ENCODE peak calls at places on chromosomes 5 and 9, in ten cellular contexts. E, J, D, B, U, O, R, S, A and H are unnamed samples. For H3K27me3, the result is how much of the 10 kb centered on the place peaks cover.

GRCh38 chr5:142886211-142886610 is 116.0 kb downstream of the ARHGAP26 start:
- DNase-seq in E (no peak), J (no peak), D (no peak), B (no peak), U (peak), O (no peak), R (no peak), S (no peak), A (no peak), H (peak)

GRCh38 chr5:178350361-178351220 is 118.0 kb upstream of the PHYKPL start:
- DNase-seq in E (no peak), J (peak), D (peak), B (no peak), U (no peak), O (no peak), R (no peak), S (no peak), A (peak), H (no peak)

GRCh38 chr9:35935755-35936509 is 22.0 kb downstream of the OR2S2 start:
- DNase-seq in E (no peak), J (no peak), D (no peak), B (no peak), U (peak), O (no peak), R (no peak), S (no peak), A (no peak), H (peak)

GRCh38 chr9:122381206-122381950 is 10.6 kb downstream of the PTGS1 start:
- DNase-seq in E (no peak), J (no peak), D (no peak), B (no peak), U (no peak), O (no peak), R (no peak), S (peak), A (no peak), H (no peak)

GRCh38 chr5:36239370-36240293 is 2.1 kb downstream of the NADK2 start:
- DNase-seq in E (no peak), J (no peak), D (no peak), B (no peak), U (peak), O (no peak), R (no peak), S (no peak), A (no peak), H (no peak)

GRCh38 chr9:36948051-36948450 is 86.0 kb downstream of the PAX5 start:
- DNase-seq in E (no peak), J (no peak), D (no peak), B (peak), U (no peak), O (no peak), R (no peak), S (peak), A (no peak), H (no peak)

GRCh38 chr9:2336055-2336454 is 285.5 kb upstream of the VLDLR start:
- DNase-seq in E (no peak), J (no peak), D (no peak), B (no peak), U (peak), O (no peak), R (no peak), S (no peak), A (no peak), H (peak)

GRCh38 chr5:157387683-157388093 is 72.3 kb upstream of the NIPAL4 start:
- DNase-seq in E (peak), J (no peak), D (no peak), B (no peak), U (peak), O (no peak), R (no peak), S (peak), A (peak), H (peak)

GRCh38 chr9:137166242-137167112 is 3.4 kb downstream of the LRRC26 start:
- DNase-seq in E (no peak), J (no peak), D (peak), B (no peak), U (no peak), O (no peak), R (no peak), S (no peak), A (no peak), H (no peak)

GRCh38 chr5:118611332-118611945 is 376.9 kb downstream of the DTWD2 start:
- DNase-seq in E (no peak), J (no peak), D (no peak), B (peak), U (peak), O (no peak), R (no peak), S (no peak), A (no peak), H (peak)

GRCh38 chr5:92907914-92908606 is 673.0 kb downstream of the NR2F1-AS1 start:
- DNase-seq in E (no peak), J (no peak), D (no peak), B (no peak), U (peak), O (no peak), R (no peak), S (no peak), A (no peak), H (peak)

GRCh38 chr9:129406278-129407225 is 214.3 kb downstream of the C9orf50 start:
- DNase-seq in E (no peak), J (peak), D (peak), B (no peak), U (no peak), O (peak), R (no peak), S (no peak), A (peak), H (no peak)

GRCh38 chr5:149268928-149269557 is 2.6 kb upstream of the AFAP1L1 start:
- DNase-seq in E (no peak), J (peak), D (no peak), B (no peak), U (peak), O (no peak), R (no peak), S (no peak), A (no peak), H (no peak)

GRCh38 chr9:97623946-97624345 is 9.2 kb downstream of the TSTD2 start:
- DNase-seq in E (no peak), J (no peak), D (no peak), B (no peak), U (no peak), O (no peak), R (no peak), S (no peak), A (no peak), H (no peak)

GRCh38 chr9:132356276-132356924 is 1.6 kb upstream of the SETX start:
- DNase-seq in E (peak), J (no peak), D (peak), B (peak), U (no peak), O (no peak), R (no peak), S (no peak), A (no peak), H (no peak)

GRCh38 chr9:72772641-72773040 is 180.2 kb downstream of the ALDH1A1 start:
- DNase-seq in E (no peak), J (no peak), D (no peak), B (no peak), U (peak), O (no peak), R (no peak), S (no peak), A (no peak), H (no peak)

GRCh38 chr9:109640232-109641078 is 139.5 kb upstream of the PALM2AKAP2 start:
- DNase-seq in E (peak), J (no peak), D (peak), B (peak), U (peak), O (peak), R (peak), S (peak), A (peak), H (peak)

GRCh38 chr5:14577079-14577725 is 4.4 kb upstream of the OTULINL start:
- DNase-seq in E (no peak), J (no peak), D (peak), B (peak), U (no peak), O (no peak), R (no peak), S (no peak), A (no peak), H (no peak)

GRCh38 chr5:31640573-31640972 is 1.6 kb downstream of the PDZD2 start:
- DNase-seq in E (no peak), J (no peak), D (no peak), B (no peak), U (no peak), O (no peak), R (no peak), S (no peak), A (no peak), H (no peak)

GRCh38 chr9:23081377-23081776 is 634.8 kb downstream of the DMRTA1 start:
- DNase-seq in E (no peak), J (no peak), D (no peak), B (no peak), U (no peak), O (no peak), R (no peak), S (no peak), A (no peak), H (no peak)

GRCh38 chr5:110413856-110414255 is 312.6 kb downstream of the TMEM232 start:
- DNase-seq in E (no peak), J (no peak), D (no peak), B (no peak), U (peak), O (no peak), R (no peak), S (no peak), A (no peak), H (peak)

GRCh38 chr9:107260437-107261081 is 22.5 kb upstream of the RAD23B start:
- DNase-seq in E (no peak), J (no peak), D (no peak), B (no peak), U (no peak), O (no peak), R (no peak), S (no peak), A (no peak), H (no peak)

GRCh38 chr5:50874277-50874984 is 208.0 kb downstream of the PARP8 start:
- DNase-seq in E (no peak), J (peak), D (no peak), B (no peak), U (no peak), O (no peak), R (no peak), S (no peak), A (peak), H (no peak)

GRCh38 chr9:35116539-35116897 is 856 bp upstream of the ATOSB start:
- DNase-seq in E (no peak), J (no peak), D (no peak), B (no peak), U (no peak), O (no peak), R (no peak), S (no peak), A (no peak), H (no peak)

GRCh38 chr9:126376903-126377342 is 50.3 kb downstream of the MVB12B start:
- DNase-seq in E (no peak), J (no peak), D (peak), B (no peak), U (no peak), O (no peak), R (no peak), S (no peak), A (no peak), H (no peak)

GRCh38 chr5:141172381-141173204 is at the start of gene PCDHB7:
- DNase-seq in E (no peak), J (no peak), D (no peak), B (peak), U (peak), O (no peak), R (no peak), S (no peak), A (peak), H (no peak)

GRCh38 chr5:76389513-76390154 is 13.5 kb upstream of the IQGAP2 start:
- DNase-seq in E (no peak), J (no peak), D (no peak), B (no peak), U (no peak), O (no peak), R (peak), S (no peak), A (no peak), H (no peak)

GRCh38 chr5:10537614-10538013 is 26.3 kb upstream of the ANKRD33B start:
- DNase-seq in E (no peak), J (no peak), D (no peak), B (no peak), U (no peak), O (no peak), R (no peak), S (peak), A (no peak), H (no peak)

GRCh38 chr5:16502866-16503265 is 37.3 kb upstream of the ZNF622 start:
- DNase-seq in E (no peak), J (no peak), D (no peak), B (no peak), U (peak), O (no peak), R (no peak), S (no peak), A (no peak), H (no peak)

GRCh38 chr5:143313298-143313852 is 90.1 kb downstream of the NR3C1 start:
- DNase-seq in E (no peak), J (no peak), D (no peak), B (no peak), U (peak), O (no peak), R (no peak), S (no peak), A (no peak), H (no peak)

GRCh38 chr5:39760385-39761198 is 335.8 kb upstream of the DAB2 start:
- DNase-seq in E (no peak), J (peak), D (peak), B (no peak), U (peak), O (peak), R (no peak), S (no peak), A (no peak), H (peak)

GRCh38 chr9:7315116-7315515 is 484.5 kb downstream of the DMAC1 start:
- DNase-seq in E (no peak), J (no peak), D (no peak), B (no peak), U (no peak), O (no peak), R (no peak), S (no peak), A (no peak), H (no peak)

GRCh38 chr9:113705306-113705937 is 170.7 kb upstream of the ZNF618 start:
- DNase-seq in E (no peak), J (no peak), D (no peak), B (peak), U (no peak), O (no peak), R (no peak), S (no peak), A (no peak), H (no peak)

GRCh38 chr5:147464211-147464610 is 45.7 kb downstream of the DPYSL3 start:
- DNase-seq in E (no peak), J (no peak), D (no peak), B (peak), U (peak), O (no peak), R (no peak), S (no peak), A (no peak), H (peak)

GRCh38 chr9:21754741-21755140 is 47.7 kb upstream of the MTAP start:
- DNase-seq in E (no peak), J (no peak), D (no peak), B (no peak), U (no peak), O (no peak), R (no peak), S (no peak), A (no peak), H (no peak)

GRCh38 chr5:176817369-176817841 is 7.0 kb downstream of the UNC5A start:
- DNase-seq in E (no peak), J (no peak), D (no peak), B (peak), U (no peak), O (no peak), R (no peak), S (no peak), A (no peak), H (no peak)
- H3K27me3 ChIP-seq in E (under half), J (under half), D (under half), B (half or more), U (under half), O (half or more), R (under half), S (half or more), A (under half), H (under half)

DNA sequence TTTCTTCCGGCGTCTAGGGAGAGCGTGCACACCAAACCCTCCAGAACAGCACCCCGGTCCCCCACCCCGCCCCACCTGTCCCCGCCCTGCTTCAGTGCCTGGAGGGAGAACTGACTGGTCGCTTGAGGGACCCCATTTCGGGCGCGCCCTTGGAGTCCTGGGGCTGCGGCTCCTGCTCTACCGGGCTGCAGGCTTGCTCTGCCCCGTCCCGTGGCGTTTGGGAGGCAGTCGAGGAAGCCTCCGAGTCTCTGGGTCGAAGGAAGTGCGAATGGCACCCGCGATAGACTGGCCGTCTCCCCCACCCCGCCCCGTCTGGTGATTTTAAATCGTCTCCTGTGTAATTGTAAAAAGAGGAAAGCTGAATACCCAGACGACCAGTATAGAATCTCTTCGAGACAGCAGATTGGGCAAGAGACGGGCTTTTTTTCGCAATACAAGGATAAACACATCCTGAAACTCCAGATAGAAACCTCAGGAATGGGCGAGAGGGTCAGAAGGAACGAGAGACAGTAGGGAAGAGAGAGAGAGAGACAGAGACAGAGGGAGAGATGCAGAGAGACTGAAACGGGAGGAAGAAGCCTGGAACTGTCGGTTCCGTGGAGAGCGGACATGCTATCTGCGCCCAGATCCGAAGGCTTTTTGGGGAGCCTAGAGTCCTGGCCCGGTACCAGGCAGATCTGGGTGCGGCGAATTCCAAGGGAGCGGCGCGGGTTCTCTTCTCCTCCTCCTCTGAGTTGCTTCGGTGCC is 9.9 kb downstream of the PRDM6 start:
- DNase-seq in E (peak), J (no peak), D (no peak), B (peak), U (no peak), O (no peak), R (no peak), S (no peak), A (no peak), H (no peak)
- H3K27me3 ChIP-seq in E (under half), J (under half), D (under half), B (half or more), U (under half), O (half or more), R (under half), S (under half), A (under half), H (under half)

GRCh38 chr5:176365663-176366574 is 632 bp downstream of the ARL10 start:
- DNase-seq in E (peak), J (no peak), D (peak), B (peak), U (peak), O (peak), R (peak), S (peak), A (peak), H (no peak)

GRCh38 chr5:176364765-176365662 is at the start of gene ARL10:
- DNase-seq in E (peak), J (no peak), D (peak), B (peak), U (peak), O (peak), R (peak), S (no peak), A (peak), H (no peak)

GRCh38 chr5:176368726-176369125 is 3.4 kb downstream of the ARL10 start:
- DNase-seq in E (no peak), J (no peak), D (no peak), B (no peak), U (no peak), O (no peak), R (no peak), S (no peak), A (no peak), H (no peak)

GRCh38 chr5:176369934-176370711 is 4.8 kb downstream of the ARL10 start:
- DNase-seq in E (no peak), J (no peak), D (no peak), B (no peak), U (no peak), O (no peak), R (no peak), S (no peak), A (no peak), H (no peak)

GRCh38 chr5:176366575-176366894 is 1.2 kb downstream of the ARL10 start:
- DNase-seq in E (no peak), J (no peak), D (no peak), B (no peak), U (no peak), O (no peak), R (no peak), S (no peak), A (no peak), H (no peak)
- H3K27me3 ChIP-seq in E (under half), J (under half), D (under half), B (under half), U (under half), O (under half), R (under half), S (under half), A (under half), H (under half)

GRCh38 chr5:7844901-7845300 is 6.0 kb downstream of the CFAP90 start:
- DNase-seq in E (no peak), J (no peak), D (no peak), B (no peak), U (no peak), O (no peak), R (no peak), S (no peak), A (no peak), H (no peak)
- H3K27me3 ChIP-seq in E (under half), J (under half), D (under half), B (under half), U (under half), O (half or more), R (under half), S (under half), A (under half), H (under half)

GRCh38 chr5:3099954-3100353 is 348.5 kb upstream of the IRX2 start:
- DNase-seq in E (no peak), J (no peak), D (no peak), B (no peak), U (no peak), O (no peak), R (no peak), S (no peak), A (no peak), H (no peak)
- H3K27me3 ChIP-seq in E (under half), J (under half), D (under half), B (under half), U (under half), O (half or more), R (under half), S (under half), A (under half), H (under half)

DNA sequence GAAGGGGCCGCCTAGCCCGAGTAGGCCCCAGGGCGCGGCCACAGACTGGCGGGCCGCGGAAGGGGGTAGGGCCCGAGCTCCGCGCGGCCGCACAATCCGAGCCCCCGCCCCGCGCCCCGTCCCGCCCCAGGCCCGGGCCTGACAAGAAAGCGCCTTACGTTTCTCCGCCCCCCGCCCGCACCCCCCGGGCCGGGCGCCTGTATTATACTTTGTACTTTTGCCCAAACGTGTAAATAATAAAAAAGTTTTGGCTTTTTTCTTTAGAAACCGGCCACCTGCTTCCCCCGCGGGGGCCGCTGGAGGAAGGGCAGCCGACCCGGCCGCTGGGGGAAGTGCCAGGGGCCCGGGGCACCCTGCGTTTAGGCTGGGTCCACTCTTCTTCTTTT is 2.6 kb downstream of the TLX3 start:
- DNase-seq in E (no peak), J (no peak), D (no peak), B (no peak), U (no peak), O (no peak), R (no peak), S (no peak), A (no peak), H (no peak)
- H3K27me3 ChIP-seq in E (under half), J (half or more), D (under half), B (half or more), U (half or more), O (half or more), R (under half), S (half or more), A (under half), H (half or more)

GRCh38 chr5:98773214-98773463 is 324 bp upstream of the RGMB start:
- DNase-seq in E (no peak), J (no peak), D (no peak), B (no peak), U (no peak), O (no peak), R (no peak), S (no peak), A (no peak), H (no peak)
- H3K27me3 ChIP-seq in E (under half), J (under half), D (under half), B (under half), U (under half), O (under half), R (under half), S (under half), A (under half), H (under half)